ENCODE peak calls at places on chromosomes 6 and 20, in eight cellular contexts. A is heart left ventricle, D is thoracic aorta, V is RWPE2, K is tibial nerve, G is psoas muscle, T is left ventricle myocardium inferior, Q is adrenal gland. J is an unnamed sample.

GRCh38 chr6:42451595-42452170 is at the start of gene TRERF1:
- DNase-seq in K (peak; percentile 43), G (peak; percentile 48), A (peak; percentile 73), Q (peak; percentile 52), V (peak; percentile 78), D (no peak), T (peak; percentile 38), J (peak; percentile 67)

GRCh38 chr6:47112311-47112710 is 70.2 kb upstream of the ADGRF1 start:
- DNase-seq in K (no peak), T (no peak), A (no peak), G (no peak), D (no peak), Q (no peak), V (no peak), J (no peak)

GRCh38 chr20:10469599-10469998 is 34.5 kb downstream of the SLX4IP start:
- DNase-seq in K (peak; percentile 65), Q (peak; percentile 48), A (no peak), G (peak; percentile 27), V (no peak), D (no peak), T (no peak), J (peak; percentile 77)

GRCh38 chr20:11429168-11429567 is 488.5 kb upstream of the BTBD3 start:
- DNase-seq in A (no peak), Q (no peak), K (no peak), T (no peak), G (no peak), D (no peak), V (no peak), J (peak; percentile 49)

GRCh38 chr20:33668087-33668790 is 1.5 kb downstream of the ACTL10 start:
- DNase-seq in V (peak; percentile 72), G (no peak), D (no peak), Q (no peak), K (peak; percentile 59), A (no peak), T (peak; percentile 76), J (no peak)

GRCh38 chr20:41632896-41633295 is 14.7 kb upstream of the CHD6 start:
- DNase-seq in G (no peak), T (no peak), V (no peak), K (no peak), A (no peak), Q (no peak), D (no peak), J (peak; percentile 64)

GRCh38 chr6:125287718-125288117 is 14.0 kb downstream of the HDDC2 start:
- DNase-seq in T (no peak), D (no peak), G (no peak), V (no peak), Q (no peak), K (no peak), A (no peak), J (no peak)

GRCh38 chr6:26232306-26232949 is 132.6 kb upstream of the BTN3A2 start:
- DNase-seq in Q (no peak), D (no peak), T (no peak), G (no peak), A (no peak), K (no peak), V (no peak), J (no peak)

GRCh38 chr6:47897233-47897632 is 115.4 kb downstream of the OPN5 start:
- DNase-seq in V (no peak), D (no peak), K (no peak), Q (no peak), G (no peak), T (no peak), A (no peak), J (no peak)

GRCh38 chr6:2229039-2229438 is 16.4 kb downstream of the GMDS start:
- DNase-seq in D (no peak), G (no peak), T (no peak), A (no peak), V (no peak), Q (no peak), K (no peak), J (no peak)

GRCh38 chr6:170098428-170099170 is 192.3 kb downstream of the DLL1 start:
- DNase-seq in G (no peak), A (peak; percentile 45), V (peak; percentile 29), Q (no peak), K (no peak), T (no peak), D (no peak), J (no peak)

GRCh38 chr6:105005446-105005845 is 48.5 kb downstream of the LIN28B start:
- DNase-seq in T (no peak), D (no peak), G (no peak), Q (no peak), K (no peak), A (no peak), V (no peak), J (no peak)

GRCh38 chr6:106609699-106610098 is 19.6 kb downstream of the RTN4IP1 start:
- DNase-seq in A (no peak), V (no peak), D (no peak), Q (peak; percentile 33), T (no peak), G (no peak), K (no peak), J (peak; percentile 30)
- TF ChIP-seq CTCF in A (no peak), V (peak; percentile 41), D (no peak), Q (peak; percentile 19), T (no peak), G (peak; percentile 18), K (no peak), J (peak; percentile 40)

GRCh38 chr20:34940126-34940525 is 15.5 kb downstream of the GSS start:
- DNase-seq in V (no peak), A (no peak), D (no peak), G (peak; percentile 45), T (peak; percentile 44), Q (no peak), K (no peak), J (no peak)

GRCh38 chr20:34943808-34944568 is 11.6 kb downstream of the GSS start:
- DNase-seq in A (no peak), Q (no peak), T (no peak), G (no peak), D (no peak), V (peak; percentile 99), K (no peak), J (peak; percentile 96)

GRCh38 chr20:34941224-34941623 is 14.4 kb downstream of the GSS start:
- DNase-seq in V (no peak), D (no peak), A (no peak), Q (no peak), T (no peak), G (no peak), K (no peak), J (peak; percentile 45)

GRCh38 chr20:34942301-34942700 is 13.3 kb downstream of the GSS start:
- DNase-seq in D (no peak), T (no peak), V (no peak), G (no peak), A (no peak), K (no peak), Q (no peak), J (no peak)

DNA sequence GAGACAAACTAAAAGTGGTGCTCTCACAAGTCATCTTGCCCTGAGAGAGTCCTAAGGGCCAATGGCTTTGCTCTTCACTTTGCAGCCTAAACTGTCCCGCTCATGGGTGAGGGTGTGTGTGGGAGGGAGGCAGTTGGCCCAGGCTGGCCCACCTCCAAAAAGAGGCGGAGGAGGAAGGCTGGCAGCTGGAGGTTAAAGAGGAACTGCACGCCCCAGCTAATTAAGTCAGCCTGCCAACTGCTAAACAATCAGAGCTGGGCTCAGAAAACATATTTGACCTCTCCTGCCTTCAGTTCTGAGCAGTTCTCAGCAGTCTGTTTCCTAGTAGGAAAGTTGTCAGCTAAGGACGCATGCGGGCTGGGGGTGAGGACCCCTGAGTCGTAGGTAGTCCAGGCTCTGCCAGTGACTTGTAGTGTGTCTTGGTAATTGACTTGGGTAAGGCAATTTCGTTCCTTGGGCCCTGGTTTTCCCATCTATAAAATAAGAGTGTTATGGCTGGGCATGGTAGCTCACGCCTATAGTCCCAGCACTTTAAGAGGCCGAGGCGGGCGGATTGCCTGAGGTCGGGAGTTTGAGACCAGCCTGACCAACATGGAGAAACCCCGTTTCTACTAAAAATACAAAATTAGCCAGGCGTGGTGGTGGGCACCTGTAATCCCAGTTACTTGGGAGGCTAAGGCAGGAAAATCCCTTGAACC is 17.0 kb downstream of the GSS start:
- DNase-seq in G (peak; percentile 60), V (peak; percentile 67), D (no peak), T (peak; percentile 74), A (peak; percentile 87), K (peak; percentile 53), Q (peak; percentile 45), J (no peak)
- H3K36me3 ChIP-seq in G (peaks cover 45% of the 10 kb centered on the region), V (peaks cover 100% of the 10 kb centered on the region), D (peaks cover 11% of the 10 kb centered on the region), T (peaks cover 15% of the 10 kb centered on the region), A (no peaks in the 10 kb centered on the region), K (peaks cover 84% of the 10 kb centered on the region), Q (peaks cover 39% of the 10 kb centered on the region), J (peaks cover 30% of the 10 kb centered on the region)

GRCh38 chr6:4020822-4021132 is 58.2 kb downstream of the FAM217A start:
- DNase-seq in D (no peak), V (no peak), K (no peak), A (no peak), Q (no peak), T (no peak), G (no peak), J (no peak)

GRCh38 chr6:4021862-4022715 is 56.8 kb downstream of the FAM217A start:
- DNase-seq in V (no peak), T (no peak), K (no peak), G (no peak), A (no peak), D (no peak), Q (no peak), J (peak; percentile 17)

GRCh38 chr6:4025681-4026080 is 53.3 kb downstream of the FAM217A start:
- DNase-seq in K (no peak), V (no peak), A (no peak), T (no peak), D (no peak), Q (no peak), G (no peak), J (no peak)

GRCh38 chr6:4021133-4021861 is 57.6 kb downstream of the FAM217A start:
- DNase-seq in K (peak; percentile 90), V (peak; percentile 96), G (peak; percentile 96), Q (peak; percentile 96), T (peak; percentile 95), A (peak; percentile 95), D (peak; percentile 91), J (peak; percentile 93)

DNA sequence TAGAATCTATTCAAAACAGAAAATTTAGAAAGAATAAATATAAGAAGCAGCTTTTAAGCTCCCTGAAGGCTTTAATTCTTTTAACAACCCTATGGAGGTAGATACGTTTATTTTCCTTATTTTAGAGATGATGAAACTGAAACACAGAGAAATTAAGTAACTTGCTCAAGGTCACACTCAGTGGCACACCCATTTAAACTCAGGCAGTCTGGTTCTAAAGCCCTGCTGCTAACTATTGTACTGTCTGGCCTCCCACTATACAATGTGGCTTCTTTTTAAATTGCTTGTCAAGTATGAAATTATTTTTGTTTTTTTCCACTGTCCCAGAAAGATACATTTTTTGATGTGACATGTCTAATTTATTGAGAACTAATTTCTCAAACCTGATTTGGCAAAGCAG is 55.7 kb downstream of the FAM217A start:
- DNase-seq in Q (peak; percentile 48), D (no peak), K (no peak), A (no peak), G (no peak), T (no peak), V (no peak), J (no peak)
- H3K4me3 ChIP-seq in Q (peak overlapping the region; percentile 93), D (peak overlapping the region; percentile 81), K (no peak overlapping the region), A (no peak overlapping the region), G (peak overlapping the region; percentile 86), T (peak overlapping the region; percentile 88), V (no peak overlapping the region), J (no peak overlapping the region)

GRCh38 chr20:4083103-4083864 is 67.9 kb upstream of the RNF24 start:
- DNase-seq in Q (no peak), K (no peak), V (no peak), D (no peak), T (no peak), G (no peak), A (no peak), J (no peak)
- TF ChIP-seq CTCF in Q (no peak), K (no peak), V (no peak), D (no peak), T (no peak), G (no peak), A (no peak), J (no peak)

J was measured in bronchial epithelial cell.